ENCODE peak calls at places on chromosomes 6 and 20, in seven cellular contexts. C, F, D, Y, L, Q and U are unnamed samples. For H3K4me1, the result is how much of the 10 kb centered on the place peaks cover.

GRCh38 chr6:162125659-162126058 is 601.9 kb downstream of the PRKN start:
- DNase-seq in C (no peak), F (no peak), D (no peak), Y (no peak), L (no peak), Q (no peak), U (no peak)

GRCh38 chr20:13271977-13272975 is 51.2 kb downstream of the ISM1 start:
- DNase-seq in C (no peak), F (no peak), D (no peak), Y (no peak), L (no peak), Q (no peak), U (no peak)

GRCh38 chr6:36964349-36964748 is 9.8 kb downstream of the PI16 start:
- DNase-seq in C (no peak), F (no peak), D (no peak), Y (no peak), L (no peak), Q (no peak), U (no peak)

GRCh38 chr6:161233986-161234620 is 39.8 kb downstream of the AGPAT4 start:
- DNase-seq in C (no peak), F (peak), D (no peak), Y (peak), L (peak), Q (no peak), U (peak)

GRCh38 chr6:90646936-90647335 is 60.1 kb upstream of the MAP3K7 start:
- DNase-seq in C (no peak), F (no peak), D (no peak), Y (no peak), L (peak), Q (no peak), U (no peak)

GRCh38 chr6:163620670-163621330 is 206.3 kb downstream of the QKI start:
- DNase-seq in C (no peak), F (no peak), D (no peak), Y (no peak), L (peak), Q (no peak), U (peak)

GRCh38 chr6:18406955-18407738 is 20.0 kb downstream of the RNF144B start:
- DNase-seq in C (no peak), F (no peak), D (no peak), Y (no peak), L (no peak), Q (no peak), U (no peak)

GRCh38 chr20:48181536-48181935 is 396.3 kb upstream of the SULF2 start:
- DNase-seq in C (no peak), F (no peak), D (no peak), Y (no peak), L (no peak), Q (no peak), U (no peak)

GRCh38 chr6:100370265-100370664 is 94.5 kb downstream of the SIM1 start:
- DNase-seq in C (no peak), F (no peak), D (no peak), Y (no peak), L (no peak), Q (no peak), U (no peak)

GRCh38 chr6:113997106-113997505 is 26.2 kb upstream of the HDAC2 start:
- DNase-seq in C (no peak), F (peak), D (no peak), Y (no peak), L (peak), Q (no peak), U (peak)

GRCh38 chr6:73797861-73798260 is 101.9 kb downstream of the CD109 start:
- DNase-seq in C (no peak), F (peak), D (no peak), Y (no peak), L (peak), Q (no peak), U (no peak)

GRCh38 chr20:32051720-32052089 is 337 bp upstream of the HCK start:
- DNase-seq in C (no peak), F (no peak), D (no peak), Y (no peak), L (no peak), Q (no peak), U (no peak)

GRCh38 chr6:30767158-30767943 is 23.0 kb upstream of the IER3 start:
- DNase-seq in C (no peak), F (no peak), D (no peak), Y (no peak), L (no peak), Q (no peak), U (no peak)

GRCh38 chr6:44315506-44315905 is 2.4 kb upstream of the AARS2 start:
- DNase-seq in C (no peak), F (no peak), D (no peak), Y (no peak), L (no peak), Q (no peak), U (no peak)

GRCh38 chr6:41578714-41579610 is 32.8 kb downstream of the FOXP4 start:
- DNase-seq in C (peak), F (peak), D (peak), Y (peak), L (peak), Q (no peak), U (no peak)

GRCh38 chr20:62615750-62616251 is 26.5 kb upstream of the SLCO4A1 start:
- DNase-seq in C (no peak), F (no peak), D (no peak), Y (no peak), L (no peak), Q (no peak), U (no peak)

GRCh38 chr6:113146878-113147277 is 710.3 kb upstream of the MARCKS start:
- DNase-seq in C (no peak), F (no peak), D (no peak), Y (no peak), L (no peak), Q (no peak), U (no peak)

GRCh38 chr6:13629459-13630116 is 14.5 kb downstream of the NOL7 start:
- DNase-seq in C (no peak), F (no peak), D (no peak), Y (no peak), L (no peak), Q (no peak), U (no peak)

GRCh38 chr6:136035378-136036070 is 184.0 kb downstream of the PDE7B start:
- DNase-seq in C (no peak), F (peak), D (no peak), Y (no peak), L (peak), Q (no peak), U (peak)

GRCh38 chr6:7540595-7540994 is 876 bp upstream of the DSP start:
- DNase-seq in C (peak), F (peak), D (no peak), Y (peak), L (no peak), Q (no peak), U (peak)

GRCh38 chr20:48738399-48739304 is 89.1 kb downstream of the PREX1 start:
- DNase-seq in C (no peak), F (no peak), D (no peak), Y (no peak), L (no peak), Q (no peak), U (no peak)

GRCh38 chr6:170045981-170046667 is 244.8 kb downstream of the DLL1 start:
- DNase-seq in C (no peak), F (no peak), D (no peak), Y (no peak), L (no peak), Q (no peak), U (no peak)

GRCh38 chr6:168390746-168391400 is 50.1 kb upstream of the SMOC2 start:
- DNase-seq in C (no peak), F (no peak), D (no peak), Y (no peak), L (no peak), Q (no peak), U (peak)

GRCh38 chr6:119342430-119342829 is 7.1 kb downstream of the MAN1A1 start:
- DNase-seq in C (no peak), F (no peak), D (no peak), Y (no peak), L (no peak), Q (no peak), U (no peak)

GRCh38 chr6:47481806-47482205 is 4.2 kb downstream of the CD2AP start:
- DNase-seq in C (no peak), F (no peak), D (no peak), Y (no peak), L (no peak), Q (no peak), U (peak)

GRCh38 chr6:33827546-33828451 is 24.0 kb upstream of the MLN start:
- DNase-seq in C (no peak), F (peak), D (no peak), Y (no peak), L (peak), Q (no peak), U (no peak)

GRCh38 chr6:166998256-166999144 is 697 bp upstream of the CEP43 start:
- DNase-seq in C (peak), F (no peak), D (peak), Y (peak), L (no peak), Q (no peak), U (no peak)

GRCh38 chr20:2640899-2641298 is 11.5 kb upstream of the NOP56 start:
- DNase-seq in C (no peak), F (no peak), D (no peak), Y (no peak), L (no peak), Q (no peak), U (no peak)

GRCh38 chr6:29510202-29510601 is 22.4 kb upstream of the MAS1L start:
- DNase-seq in C (peak), F (no peak), D (peak), Y (peak), L (no peak), Q (no peak), U (no peak)

GRCh38 chr20:63056236-63057132 is 49.7 kb upstream of the BHLHE23 start:
- DNase-seq in C (peak), F (peak), D (peak), Y (peak), L (no peak), Q (no peak), U (peak)

GRCh38 chr6:160520043-160520904 is 143.8 kb downstream of the LPA start:
- DNase-seq in C (peak), F (peak), D (peak), Y (peak), L (peak), Q (peak), U (peak)

GRCh38 chr6:5379647-5380242 is 118.4 kb downstream of the FARS2 start:
- DNase-seq in C (peak), F (peak), D (peak), Y (peak), L (peak), Q (peak), U (peak)

GRCh38 chr6:43714311-43715055 is 26.9 kb upstream of the MRPS18A start:
- DNase-seq in C (no peak), F (no peak), D (no peak), Y (no peak), L (peak), Q (no peak), U (no peak)

GRCh38 chr6:105121981-105122380 is 57.8 kb downstream of the POPDC3 start:
- DNase-seq in C (no peak), F (peak), D (no peak), Y (no peak), L (peak), Q (no peak), U (no peak)

GRCh38 chr6:79984261-79984660 is 20.2 kb upstream of the TTK start:
- DNase-seq in C (peak), F (no peak), D (no peak), Y (peak), L (no peak), Q (no peak), U (no peak)

GRCh38 chr20:21353236-21353635 is 44.1 kb downstream of the NKX2-4 start:
- DNase-seq in C (no peak), F (peak), D (no peak), Y (no peak), L (peak), Q (no peak), U (peak)

GRCh38 chr6:43809417-43810305 is 39.6 kb downstream of the VEGFA start:
- DNase-seq in C (no peak), F (peak), D (no peak), Y (peak), L (peak), Q (no peak), U (no peak)

GRCh38 chr6:136609878-136610706 is 59.9 kb upstream of the MAP7 start:
- DNase-seq in C (peak), F (peak), D (no peak), Y (peak), L (peak), Q (no peak), U (peak)

GRCh38 chr20:22339091-22339881 is 245.1 kb downstream of the FOXA2 start:
- DNase-seq in C (no peak), F (peak), D (peak), Y (peak), L (peak), Q (peak), U (peak)

DNA sequence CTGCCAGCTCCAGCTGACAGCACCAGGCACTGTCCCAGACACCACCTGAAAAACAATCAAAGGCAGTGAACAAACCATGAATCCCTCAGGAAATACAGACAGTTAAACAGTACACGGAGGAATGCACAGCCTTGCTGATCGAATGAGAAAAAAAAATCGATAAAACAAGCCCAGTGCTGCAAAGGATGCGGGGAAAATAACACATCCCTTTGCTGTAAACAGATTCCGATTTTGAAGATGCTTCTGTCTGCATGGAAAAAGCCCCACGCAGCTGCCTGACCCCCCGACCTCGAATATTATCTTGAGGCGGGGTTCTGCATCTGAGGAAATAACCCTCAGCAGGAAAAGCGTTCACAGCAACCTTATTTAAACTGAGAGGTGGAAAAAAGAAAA is 43.9 kb downstream of the RBM38 start:
- DNase-seq in C (no peak), F (no peak), D (no peak), Y (no peak), L (no peak), Q (no peak), U (no peak)
- H3K9ac ChIP-seq in C (no peak), F (no peak), D (no peak), Y (no peak), L (no peak), Q (no peak), U (no peak)

DNA sequence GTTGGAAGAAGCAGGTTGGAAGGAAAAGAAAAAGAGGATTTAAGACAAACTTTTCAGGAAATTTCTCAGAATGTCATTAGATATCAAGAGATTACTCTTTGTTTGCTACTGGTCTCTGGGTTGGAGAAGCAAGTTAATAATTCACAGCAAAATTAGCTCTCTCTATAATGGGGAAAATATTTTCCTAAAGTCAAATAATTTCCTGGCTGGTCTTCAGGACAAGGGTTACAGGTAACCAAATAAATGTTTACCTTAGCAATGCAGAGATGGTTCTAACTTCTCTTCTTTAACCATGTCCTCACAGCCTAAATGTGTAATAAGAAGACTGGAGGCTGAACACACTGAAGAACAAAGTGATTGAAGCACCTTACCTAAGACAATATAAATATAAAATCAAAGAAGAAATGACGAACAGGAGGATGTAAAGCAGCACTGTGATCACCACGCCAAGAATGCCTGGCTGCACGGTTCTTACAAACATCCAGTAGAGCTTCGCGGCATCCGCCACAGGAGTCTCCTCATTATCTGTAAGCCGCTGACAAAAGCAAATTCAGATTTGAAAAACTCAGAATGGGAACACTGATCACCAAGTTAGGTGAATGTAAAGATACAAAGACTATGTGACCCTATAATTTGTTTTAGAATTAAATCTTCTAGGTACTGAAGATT is 717.5 kb downstream of the TFAP2A start:
- DNase-seq in C (no peak), F (no peak), D (no peak), Y (no peak), L (no peak), Q (no peak), U (no peak)
- H3K23ac ChIP-seq in C (no peak), F (no peak), D (no peak), Y (no peak), L (no peak), Q (no peak), U (no peak)

DNA sequence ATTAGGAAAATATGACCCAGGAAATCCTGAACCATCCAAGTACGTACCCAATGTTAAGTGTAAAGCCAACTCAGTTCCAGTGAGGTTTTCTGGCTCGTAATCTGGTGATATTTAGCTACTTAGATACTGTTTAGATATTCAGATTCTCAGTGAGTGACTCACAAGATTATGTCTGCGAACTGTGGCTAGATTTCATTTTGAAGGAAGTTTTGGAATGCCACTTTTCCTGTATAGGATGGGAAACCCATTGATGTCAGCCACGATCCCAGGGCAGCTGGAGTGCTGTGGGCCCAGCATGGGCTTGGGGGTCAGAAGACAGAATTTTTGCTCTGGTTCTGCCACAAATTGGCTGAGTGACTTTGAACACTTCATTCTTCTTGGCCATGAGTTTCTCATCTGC is 76.3 kb downstream of the TMEM170B start:
- DNase-seq in C (no peak), F (peak), D (no peak), Y (peak), L (peak), Q (no peak), U (peak)
- H3K4me1 ChIP-seq in C (under half), F (under half), D (under half), Y (under half), L (under half), Q (under half), U (under half)

GRCh38 chr20:36065427-36065998 is 89.0 kb upstream of the EPB41L1 start:
- DNase-seq in C (peak), F (no peak), D (no peak), Y (no peak), L (no peak), Q (no peak), U (no peak)
- H3K9ac ChIP-seq in C (no peak), F (peak), D (peak), Y (peak), L (no peak), Q (no peak), U (no peak)

GRCh38 chr6:27883136-27883535 is 29.1 kb downstream of the OR2B2 start:
- DNase-seq in C (no peak), F (no peak), D (no peak), Y (no peak), L (no peak), Q (no peak), U (no peak)

GRCh38 chr6:27882624-27883023 is 29.6 kb downstream of the OR2B2 start:
- DNase-seq in C (no peak), F (no peak), D (no peak), Y (peak), L (no peak), Q (no peak), U (peak)

GRCh38 chr6:27879795-27880194 is 32.4 kb downstream of the OR2B2 start:
- DNase-seq in C (no peak), F (no peak), D (no peak), Y (no peak), L (no peak), Q (no peak), U (no peak)
- H3K23ac ChIP-seq in C (no peak), F (no peak), D (no peak), Y (no peak), L (no peak), Q (no peak), U (no peak)

DNA sequence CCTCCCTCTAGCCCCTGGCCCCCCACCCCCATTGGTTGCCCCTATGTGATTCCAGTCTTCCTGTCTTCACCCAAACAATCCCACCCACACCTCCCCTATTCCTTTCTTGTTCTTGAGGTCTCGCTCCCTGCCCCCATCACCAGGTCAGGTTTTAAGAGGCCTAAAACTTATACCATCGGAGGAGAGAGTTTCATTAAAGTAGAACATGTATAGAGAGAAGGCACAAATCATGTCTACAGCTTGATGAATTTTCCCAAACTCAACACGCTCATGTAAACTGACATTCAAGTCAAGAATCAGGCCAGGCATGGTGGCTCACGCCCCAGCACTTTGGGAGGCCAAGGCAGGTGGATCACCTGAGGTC is 44.5 kb downstream of the TGM2 start:
- DNase-seq in C (no peak), F (no peak), D (no peak), Y (no peak), L (no peak), Q (no peak), U (no peak)
- H3K4me1 ChIP-seq in C (under half), F (under half), D (under half), Y (under half), L (under half), Q (under half), U (under half)

DNA sequence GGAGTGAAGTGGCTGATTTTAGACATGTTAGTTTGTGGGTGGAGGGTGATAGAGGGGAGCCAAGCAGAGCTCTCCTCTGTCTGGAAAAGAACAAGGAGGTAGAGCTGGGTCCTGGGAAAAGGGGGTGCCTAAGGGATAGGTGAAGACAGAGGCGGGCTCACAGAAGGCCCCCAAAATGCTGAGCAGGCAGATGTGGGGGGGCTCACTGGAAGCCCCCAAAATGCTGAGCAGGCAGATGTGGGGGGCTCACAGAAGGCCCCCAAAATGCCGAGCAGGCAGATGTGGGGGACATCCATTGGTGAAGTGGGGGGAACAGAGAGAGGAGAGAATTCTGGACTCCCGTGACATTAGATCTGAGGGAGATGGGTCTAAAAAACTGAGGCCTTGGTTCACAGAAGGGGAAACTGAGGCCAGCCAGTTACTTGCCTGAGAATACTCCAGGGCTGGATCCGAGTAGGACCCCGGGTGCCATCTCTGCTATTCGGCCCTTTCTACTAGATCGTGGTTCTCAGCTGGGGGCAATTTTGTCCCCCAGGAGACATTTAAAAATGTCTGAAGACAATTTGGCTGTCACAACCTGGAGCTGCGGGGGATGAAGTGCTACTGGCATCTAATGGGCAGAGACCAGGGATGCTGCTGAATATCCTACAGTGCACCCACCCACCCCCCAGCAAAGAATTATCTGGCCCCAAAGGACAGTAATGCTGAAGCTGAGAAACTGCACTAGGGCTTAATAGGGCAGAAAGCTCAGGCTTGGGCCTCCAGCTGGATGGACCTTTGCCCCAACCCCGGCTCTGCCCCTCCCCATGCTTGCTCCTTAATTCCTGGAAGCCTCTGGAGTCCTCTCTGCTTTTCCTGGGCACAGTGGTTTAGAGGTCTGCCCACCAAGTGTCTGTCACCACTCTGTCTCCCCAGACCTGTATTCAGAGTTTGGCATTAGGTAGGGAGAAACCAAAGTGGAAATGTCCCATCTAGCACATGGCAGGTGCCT is 2.1 kb downstream of the LPIN3 start:
- DNase-seq in C (no peak), F (no peak), D (no peak), Y (no peak), L (no peak), Q (no peak), U (no peak)
- H3K9ac ChIP-seq in C (no peak), F (no peak), D (no peak), Y (no peak), L (no peak), Q (no peak), U (no peak)

GRCh38 chr6:147570681-147571080 is 62.2 kb downstream of the SAMD5 start:
- DNase-seq in C (no peak), F (no peak), D (no peak), Y (no peak), L (no peak), Q (no peak), U (no peak)
- H3K23ac ChIP-seq in C (no peak), F (no peak), D (no peak), Y (no peak), L (no peak), Q (no peak), U (no peak)